ENCODE peak calls at places on chromosomes 6 and 20, in eight cellular contexts. V is fibroblast of mammary gland; G is psoas muscle; P is SW 1271; S is hippocampal formation; L is GM04504; B is stimulated activated CD8-positive, alpha-beta memory T cell treated with anti-CD3 and anti-CD28 coated beads, Interleukin-15, amount 100 ng/mL, for 1 hour; O is pancreas. Q is an unnamed sample.

GRCh38 chr6:121516331-121516730 is 80.9 kb downstream of the GJA1 start:
- DNase-seq in P (no peak), L (no peak), B (no peak), V (peak), S (no peak), O (no peak), G (no peak), Q (no peak)

GRCh38 chr20:19322061-19322985 is 109.9 kb downstream of the SLC24A3 start:
- DNase-seq in S (no peak), L (no peak), O (no peak), P (no peak), V (no peak), G (no peak), B (no peak), Q (no peak)

GRCh38 chr20:34753706-34754461 is 49.7 kb downstream of the TP53INP2 start:
- DNase-seq in L (peak), G (no peak), B (no peak), P (no peak), V (no peak), O (no peak), S (no peak), Q (no peak)

GRCh38 chr6:45532626-45533258 is 155.0 kb upstream of the SUPT3H start:
- DNase-seq in V (peak), S (no peak), L (no peak), O (no peak), B (no peak), P (no peak), G (no peak), Q (no peak)

GRCh38 chr20:20364016-20364746 is 3.7 kb upstream of the INSM1 start:
- DNase-seq in G (no peak), B (no peak), L (no peak), O (no peak), P (no peak), V (no peak), S (no peak), Q (no peak)

GRCh38 chr20:64107736-64108457 is 532 bp upstream of the NPBWR2 start:
- DNase-seq in G (peak), V (no peak), S (no peak), O (no peak), P (no peak), L (no peak), B (no peak), Q (peak)

GRCh38 chr20:39876974-39877615 is 811.9 kb downstream of the MAFB start:
- DNase-seq in G (no peak), L (no peak), P (no peak), O (no peak), B (no peak), V (no peak), S (no peak), Q (no peak)

GRCh38 chr6:133952815-133953633 is at the start of gene TBPL1:
- DNase-seq in B (peak), G (peak), V (peak), S (peak), O (peak), L (peak), P (peak), Q (peak)

GRCh38 chr20:48283470-48284110 is 498.3 kb upstream of the SULF2 start:
- DNase-seq in L (no peak), G (no peak), P (no peak), O (peak), V (peak), S (peak), B (no peak), Q (peak)

GRCh38 chr6:63464060-63464459 is 108.2 kb upstream of the LOC128125822 start:
- DNase-seq in L (no peak), P (no peak), G (no peak), O (no peak), S (no peak), V (no peak), B (no peak), Q (no peak)

GRCh38 chr20:45080867-45081616 is 19.9 kb downstream of the KCNS1 start:
- DNase-seq in O (no peak), V (no peak), P (no peak), S (no peak), L (no peak), B (no peak), G (no peak), Q (no peak)

GRCh38 chr20:46715292-46715756 is 5.9 kb downstream of the SLC2A10 start:
- DNase-seq in G (peak), B (no peak), O (no peak), S (no peak), L (peak), P (no peak), V (peak), Q (peak)

GRCh38 chr20:10644458-10645204 is 29.2 kb downstream of the JAG1 start:
- DNase-seq in V (no peak), B (no peak), L (no peak), G (no peak), P (no peak), S (no peak), O (no peak), Q (no peak)

GRCh38 chr20:31934968-31935764 is 16.7 kb downstream of the PDRG1 start:
- DNase-seq in B (no peak), P (no peak), O (no peak), V (no peak), S (no peak), G (no peak), L (no peak), Q (no peak)